ENCODE peak calls at places on chromosomes 6 and 20, in eight cellular contexts. One of them, this sample, is unnamed.

GRCh38 chr6:105038259-105038658 is 81.4 kb downstream of the LIN28B start:
- DNase-seq in neural crest cell: no peak
- DNase-seq in GM10248: no peak
- DNase-seq in A549: peak
- DNase-seq in transverse colon: no peak
- DNase-seq in fibroblast of mammary gland: no peak
- DNase-seq in MM.1S: no peak
- DNase-seq in choroid plexus epithelial cell: no peak
- DNase-seq in this sample: no peak

GRCh38 chr6:99348823-99349619 is 453 bp downstream of the FAXC start:
- DNase-seq in neural crest cell: peak
- DNase-seq in GM10248: no peak
- DNase-seq in A549: no peak
- DNase-seq in transverse colon: no peak
- DNase-seq in fibroblast of mammary gland: no peak
- DNase-seq in MM.1S: no peak
- DNase-seq in choroid plexus epithelial cell: no peak
- DNase-seq in this sample: peak

GRCh38 chr6:32113386-32114352 is 4.5 kb upstream of the TNXB start:
- DNase-seq in neural crest cell: no peak
- DNase-seq in GM10248: no peak
- DNase-seq in A549: peak
- DNase-seq in transverse colon: peak
- DNase-seq in fibroblast of mammary gland: peak
- DNase-seq in MM.1S: no peak
- DNase-seq in choroid plexus epithelial cell: peak
- DNase-seq in this sample: peak

GRCh38 chr6:104689551-104690205 is 170.0 kb downstream of the HACE1 start:
- DNase-seq in neural crest cell: no peak
- DNase-seq in GM10248: no peak
- DNase-seq in A549: no peak
- DNase-seq in transverse colon: no peak
- DNase-seq in fibroblast of mammary gland: peak
- DNase-seq in MM.1S: no peak
- DNase-seq in choroid plexus epithelial cell: peak
- DNase-seq in this sample: no peak

GRCh38 chr6:14713008-14713452 is 532.8 kb upstream of the JARID2 start:
- DNase-seq in neural crest cell: no peak
- DNase-seq in GM10248: no peak
- DNase-seq in A549: peak
- DNase-seq in transverse colon: no peak
- DNase-seq in fibroblast of mammary gland: peak
- DNase-seq in MM.1S: no peak
- DNase-seq in choroid plexus epithelial cell: peak
- DNase-seq in this sample: no peak

GRCh38 chr6:363909-364308 is 27.6 kb upstream of the IRF4 start:
- DNase-seq in neural crest cell: no peak
- DNase-seq in GM10248: no peak
- DNase-seq in A549: peak
- DNase-seq in transverse colon: no peak
- DNase-seq in fibroblast of mammary gland: no peak
- DNase-seq in MM.1S: no peak
- DNase-seq in choroid plexus epithelial cell: no peak
- DNase-seq in this sample: no peak

GRCh38 chr6:105250523-105250922 is 70.7 kb upstream of the POPDC3 start:
- DNase-seq in neural crest cell: no peak
- DNase-seq in GM10248: no peak
- DNase-seq in A549: peak
- DNase-seq in transverse colon: no peak
- DNase-seq in fibroblast of mammary gland: peak
- DNase-seq in MM.1S: no peak
- DNase-seq in choroid plexus epithelial cell: no peak
- DNase-seq in this sample: no peak

GRCh38 chr6:109296305-109296915 is 85.9 kb downstream of the CD164 start:
- DNase-seq in neural crest cell: no peak
- DNase-seq in GM10248: no peak
- DNase-seq in A549: peak
- DNase-seq in transverse colon: peak
- DNase-seq in fibroblast of mammary gland: no peak
- DNase-seq in MM.1S: no peak
- DNase-seq in choroid plexus epithelial cell: no peak
- DNase-seq in this sample: no peak

GRCh38 chr6:119182875-119183274 is 104.4 kb upstream of the FAM184A start:
- DNase-seq in neural crest cell: no peak
- DNase-seq in GM10248: no peak
- DNase-seq in A549: no peak
- DNase-seq in transverse colon: no peak
- DNase-seq in fibroblast of mammary gland: no peak
- DNase-seq in MM.1S: no peak
- DNase-seq in choroid plexus epithelial cell: no peak
- DNase-seq in this sample: no peak

GRCh38 chr6:3739311-3739897 is 12.1 kb downstream of the PXDC1 start:
- DNase-seq in neural crest cell: no peak
- DNase-seq in GM10248: no peak
- DNase-seq in A549: no peak
- DNase-seq in transverse colon: peak
- DNase-seq in fibroblast of mammary gland: no peak
- DNase-seq in MM.1S: no peak
- DNase-seq in choroid plexus epithelial cell: no peak
- DNase-seq in this sample: no peak

GRCh38 chr6:33672808-33673207 is 38.7 kb downstream of the UQCC2 start:
- DNase-seq in neural crest cell: peak
- DNase-seq in GM10248: peak
- DNase-seq in A549: peak
- DNase-seq in transverse colon: no peak
- DNase-seq in fibroblast of mammary gland: peak
- DNase-seq in MM.1S: no peak
- DNase-seq in choroid plexus epithelial cell: peak
- DNase-seq in this sample: peak

GRCh38 chr6:157272866-157273755 is 50.2 kb downstream of the TMEM242 start:
- DNase-seq in neural crest cell: no peak
- DNase-seq in GM10248: no peak
- DNase-seq in A549: no peak
- DNase-seq in transverse colon: no peak
- DNase-seq in fibroblast of mammary gland: no peak
- DNase-seq in MM.1S: no peak
- DNase-seq in choroid plexus epithelial cell: no peak
- DNase-seq in this sample: no peak

GRCh38 chr20:60000271-60001026 is 42.2 kb downstream of the CDH26 start:
- DNase-seq in neural crest cell: no peak
- DNase-seq in GM10248: no peak
- DNase-seq in A549: no peak
- DNase-seq in transverse colon: no peak
- DNase-seq in fibroblast of mammary gland: no peak
- DNase-seq in MM.1S: no peak
- DNase-seq in choroid plexus epithelial cell: no peak
- DNase-seq in this sample: peak

GRCh38 chr20:49747707-49748524 is 34.2 kb upstream of the B4GALT5 start:
- DNase-seq in neural crest cell: no peak
- DNase-seq in GM10248: no peak
- DNase-seq in A549: peak
- DNase-seq in transverse colon: peak
- DNase-seq in fibroblast of mammary gland: peak
- DNase-seq in MM.1S: no peak
- DNase-seq in choroid plexus epithelial cell: peak
- DNase-seq in this sample: peak

GRCh38 chr20:50197463-50197862 is 6.8 kb downstream of the CEBPB start:
- DNase-seq in neural crest cell: no peak
- DNase-seq in GM10248: no peak
- DNase-seq in A549: no peak
- DNase-seq in transverse colon: no peak
- DNase-seq in fibroblast of mammary gland: no peak
- DNase-seq in MM.1S: no peak
- DNase-seq in choroid plexus epithelial cell: no peak
- DNase-seq in this sample: no peak

GRCh38 chr6:111625099-111625416 is 19.4 kb upstream of the TRAF3IP2 start:
- DNase-seq in neural crest cell: no peak
- DNase-seq in GM10248: no peak
- DNase-seq in A549: no peak
- DNase-seq in transverse colon: no peak
- DNase-seq in fibroblast of mammary gland: no peak
- DNase-seq in MM.1S: no peak
- DNase-seq in choroid plexus epithelial cell: no peak
- DNase-seq in this sample: no peak

GRCh38 chr20:47675190-47676142 is 109.8 kb downstream of the SULF2 start:
- DNase-seq in neural crest cell: no peak
- DNase-seq in GM10248: no peak
- DNase-seq in A549: no peak
- DNase-seq in transverse colon: no peak
- DNase-seq in fibroblast of mammary gland: no peak
- DNase-seq in MM.1S: no peak
- DNase-seq in choroid plexus epithelial cell: no peak
- DNase-seq in this sample: no peak

GRCh38 chr6:126102358-126102757 is 116.0 kb downstream of the TRMT11 start:
- DNase-seq in neural crest cell: no peak
- DNase-seq in GM10248: no peak
- DNase-seq in A549: no peak
- DNase-seq in transverse colon: no peak
- DNase-seq in fibroblast of mammary gland: no peak
- DNase-seq in MM.1S: no peak
- DNase-seq in choroid plexus epithelial cell: no peak
- DNase-seq in this sample: peak

GRCh38 chr20:38809942-38810341 is 4.4 kb downstream of the PPP1R16B start:
- DNase-seq in neural crest cell: no peak
- DNase-seq in GM10248: no peak
- DNase-seq in A549: no peak
- DNase-seq in transverse colon: no peak
- DNase-seq in fibroblast of mammary gland: no peak
- DNase-seq in MM.1S: no peak
- DNase-seq in choroid plexus epithelial cell: no peak
- DNase-seq in this sample: no peak

DNA sequence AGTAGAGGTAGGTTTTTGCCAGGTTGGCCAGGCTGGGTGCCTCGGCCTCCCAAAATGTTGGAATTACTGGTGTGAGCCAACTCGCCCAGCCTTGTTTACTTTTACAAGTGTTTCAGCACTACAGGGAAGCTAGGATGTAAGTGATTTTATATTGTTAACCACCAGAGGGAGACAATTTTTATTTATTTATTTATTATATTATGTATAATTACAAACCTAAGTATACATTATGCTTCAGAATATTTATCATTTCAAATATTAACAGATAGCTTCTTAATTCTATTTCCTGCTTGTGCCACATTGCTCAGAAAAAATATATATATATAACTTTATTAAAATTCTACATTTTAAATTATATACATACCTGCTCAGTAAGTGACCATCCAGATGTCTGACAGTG is 9.8 kb downstream of the MMUT start:
- DNase-seq in neural crest cell: no peak
- DNase-seq in GM10248: no peak
- DNase-seq in A549: peak
- DNase-seq in transverse colon: no peak
- DNase-seq in fibroblast of mammary gland: no peak
- DNase-seq in MM.1S: peak
- DNase-seq in choroid plexus epithelial cell: peak
- DNase-seq in this sample: no peak
- TF ChIP-seq CTCF in neural crest cell: peak
- TF ChIP-seq CTCF in GM10248: no peak
- TF ChIP-seq CTCF in A549: peak
- TF ChIP-seq CTCF in transverse colon: peak
- TF ChIP-seq CTCF in fibroblast of mammary gland: peak
- TF ChIP-seq CTCF in MM.1S: no peak
- TF ChIP-seq CTCF in choroid plexus epithelial cell: peak
- TF ChIP-seq CTCF in this sample: no peak

GRCh38 chr6:165231581-165232276 is 77.7 kb downstream of the C6orf118 start:
- DNase-seq in neural crest cell: no peak
- DNase-seq in GM10248: no peak
- DNase-seq in A549: peak
- DNase-seq in transverse colon: no peak
- DNase-seq in fibroblast of mammary gland: peak
- DNase-seq in MM.1S: no peak
- DNase-seq in choroid plexus epithelial cell: peak
- DNase-seq in this sample: no peak
- TF ChIP-seq CTCF in neural crest cell: peak
- TF ChIP-seq CTCF in GM10248: no peak
- TF ChIP-seq CTCF in A549: peak
- TF ChIP-seq CTCF in transverse colon: no peak
- TF ChIP-seq CTCF in fibroblast of mammary gland: peak
- TF ChIP-seq CTCF in MM.1S: peak
- TF ChIP-seq CTCF in choroid plexus epithelial cell: peak
- TF ChIP-seq CTCF in this sample: peak

DNA sequence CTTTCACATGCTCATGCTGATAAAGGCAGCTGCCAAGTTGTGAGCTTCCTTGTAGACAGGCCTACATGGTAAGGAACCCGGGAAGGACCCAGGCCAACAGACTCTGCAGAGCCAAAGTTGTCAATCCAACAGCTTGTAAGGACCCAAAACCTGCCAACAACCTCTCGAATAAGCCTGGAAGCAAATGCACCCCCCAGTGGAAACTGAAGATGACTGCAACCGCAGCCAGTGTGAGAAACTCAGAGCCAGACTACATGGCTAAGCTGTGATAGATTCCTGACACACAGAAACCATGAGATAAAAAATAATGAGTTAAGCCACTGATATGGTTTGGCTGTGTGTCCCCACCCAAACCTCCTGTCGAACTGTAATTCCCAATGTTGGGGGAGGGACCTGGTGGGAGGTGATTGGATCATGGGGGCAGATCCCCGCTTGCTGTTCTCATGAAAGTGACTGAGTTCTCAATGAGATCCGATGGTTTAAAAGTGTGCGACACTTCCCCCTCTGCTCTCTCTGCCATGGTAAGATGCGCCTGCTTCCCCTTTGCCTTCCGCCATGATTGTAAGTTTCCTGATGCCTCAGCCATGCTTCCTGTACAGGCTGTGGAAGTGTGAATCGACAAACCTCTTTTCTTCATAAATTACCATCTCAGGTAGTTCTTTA is 18.8 kb upstream of the CLPSL2 start:
- DNase-seq in neural crest cell: peak
- DNase-seq in GM10248: peak
- DNase-seq in A549: peak
- DNase-seq in transverse colon: no peak
- DNase-seq in fibroblast of mammary gland: peak
- DNase-seq in MM.1S: no peak
- DNase-seq in choroid plexus epithelial cell: peak
- DNase-seq in this sample: no peak
- TF ChIP-seq CTCF in neural crest cell: peak
- TF ChIP-seq CTCF in GM10248: peak
- TF ChIP-seq CTCF in A549: peak
- TF ChIP-seq CTCF in transverse colon: no peak
- TF ChIP-seq CTCF in fibroblast of mammary gland: peak
- TF ChIP-seq CTCF in MM.1S: peak
- TF ChIP-seq CTCF in choroid plexus epithelial cell: peak
- TF ChIP-seq CTCF in this sample: no peak

DNA sequence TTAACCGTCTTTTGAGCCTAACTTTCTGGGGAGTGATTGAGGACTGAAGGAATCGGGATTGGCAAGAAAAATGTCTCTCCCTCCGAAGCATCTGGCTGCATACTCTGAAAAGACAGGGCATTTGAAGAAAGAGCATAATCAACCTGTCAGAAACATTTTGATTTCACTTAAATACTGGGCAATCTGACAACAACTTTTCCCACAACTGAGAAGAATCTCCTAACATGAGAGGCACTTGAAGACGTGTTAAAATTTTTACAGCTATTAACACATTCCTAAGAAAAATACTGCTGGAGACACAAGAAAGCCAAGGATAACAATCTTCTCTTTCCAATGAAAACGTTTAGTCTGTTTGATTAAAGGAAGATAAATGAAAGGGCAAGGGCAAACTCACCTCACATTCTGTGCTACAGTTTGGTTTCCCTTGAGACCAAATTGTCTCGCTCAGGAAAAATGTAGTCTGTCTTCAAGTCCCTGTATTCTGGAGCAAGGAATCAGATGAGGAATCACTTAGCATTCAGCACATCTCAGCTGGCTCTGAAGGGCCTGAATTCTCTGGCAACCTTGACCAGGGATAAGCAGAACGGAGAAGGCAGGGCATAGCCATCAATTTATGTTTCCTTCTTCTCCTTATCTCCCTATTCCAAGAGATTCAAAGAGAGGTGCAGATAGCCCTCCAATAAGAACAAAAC is 76.1 kb downstream of the TBX18 start:
- DNase-seq in neural crest cell: no peak
- DNase-seq in GM10248: no peak
- DNase-seq in A549: no peak
- DNase-seq in transverse colon: no peak
- DNase-seq in fibroblast of mammary gland: peak
- DNase-seq in MM.1S: no peak
- DNase-seq in choroid plexus epithelial cell: peak
- DNase-seq in this sample: no peak
- TF ChIP-seq CTCF in neural crest cell: no peak
- TF ChIP-seq CTCF in GM10248: no peak
- TF ChIP-seq CTCF in A549: no peak
- TF ChIP-seq CTCF in transverse colon: no peak
- TF ChIP-seq CTCF in fibroblast of mammary gland: no peak
- TF ChIP-seq CTCF in MM.1S: no peak
- TF ChIP-seq CTCF in choroid plexus epithelial cell: no peak
- TF ChIP-seq CTCF in this sample: no peak

This sample was measured in esophagus muscularis mucosa.